ENCODE peak calls at places on chromosomes 13 and 19, in ten cellular contexts. T is ovary, R is transverse colon, I is A549, P is tibial nerve, V is stomach, C is GM12878, G is K562, N is HepG2, S is suprapubic skin. D is an unnamed sample.

GRCh38 chr19:16576690-16577530 is 4.7 kb upstream of the SLC35E1 start:
- DNase-seq in T (no peak), R (no peak), I (no peak), P (no peak), V (no peak), C (no peak), G (no peak), N (no peak), S (no peak), D (peak)

GRCh38 chr13:33116321-33117010 is 100.2 kb downstream of the KL start:
- DNase-seq in T (no peak), R (no peak), I (no peak), P (no peak), V (no peak), C (no peak), G (no peak), N (peak), S (no peak), D (no peak)

GRCh38 chr13:54433511-54434206 is 1405.0 kb downstream of the OLFM4 start:
- DNase-seq in T (no peak), R (no peak), I (no peak), P (no peak), V (peak), C (no peak), G (no peak), N (peak), S (no peak), D (no peak)

GRCh38 chr19:41863209-41863931 is 3.3 kb downstream of the RPS19 start:
- DNase-seq in T (no peak), R (no peak), I (no peak), P (no peak), V (no peak), C (no peak), G (no peak), N (no peak), S (no peak), D (no peak)

GRCh38 chr13:60329221-60329983 is 67.6 kb upstream of the TDRD3 start:
- DNase-seq in T (no peak), R (peak), I (no peak), P (no peak), V (peak), C (peak), G (peak), N (peak), S (no peak), D (peak)

GRCh38 chr13:36918246-36919060 is 1.6 kb downstream of the SMAD9 start:
- DNase-seq in T (no peak), R (no peak), I (no peak), P (no peak), V (no peak), C (no peak), G (no peak), N (no peak), S (no peak), D (no peak)

GRCh38 chr13:80371840-80372509 is 31.0 kb upstream of the SPRY2 start:
- DNase-seq in T (no peak), R (no peak), I (no peak), P (no peak), V (no peak), C (no peak), G (no peak), N (no peak), S (no peak), D (no peak)

GRCh38 chr13:31200636-31200970 is 828 bp downstream of the B3GLCT start:
- DNase-seq in T (peak), R (peak), I (peak), P (no peak), V (peak), C (no peak), G (no peak), N (peak), S (peak), D (peak)

GRCh38 chr19:1526066-1526778 is 2.3 kb downstream of the PLK5 start:
- DNase-seq in T (no peak), R (no peak), I (no peak), P (no peak), V (no peak), C (no peak), G (no peak), N (no peak), S (no peak), D (no peak)

GRCh38 chr19:33620611-33621010 is 1.1 kb upstream of the CHST8 start:
- DNase-seq in T (no peak), R (no peak), I (no peak), P (no peak), V (no peak), C (no peak), G (no peak), N (no peak), S (no peak), D (no peak)

GRCh38 chr19:50293263-50294004 is 35.7 kb downstream of the KCNC3 start:
- DNase-seq in T (no peak), R (no peak), I (no peak), P (no peak), V (no peak), C (no peak), G (no peak), N (no peak), S (no peak), D (no peak)
- H3K4me3 ChIP-seq in T (no peak), R (no peak), I (no peak), P (no peak), V (no peak), C (no peak), G (no peak), N (no peak), S (no peak), D (no peak)

GRCh38 chr13:48928781-48929430 is 46.8 kb upstream of the FNDC3A start:
- DNase-seq in T (no peak), R (no peak), I (no peak), P (no peak), V (no peak), C (no peak), G (no peak), N (peak), S (no peak), D (no peak)
- TF ChIP-seq EP300 in T (no peak), R (no peak), I (no peak), P (no peak), V (no peak), C (no peak), G (no peak), N (no peak), S (no peak), D (no peak)

GRCh38 chr13:99304541-99304940 is 2.7 kb downstream of the GPR183 start:
- DNase-seq in T (no peak), R (no peak), I (no peak), P (no peak), V (no peak), C (no peak), G (no peak), N (no peak), S (no peak), D (no peak)

GRCh38 chr13:99303863-99304521 is 3.2 kb downstream of the GPR183 start:
- DNase-seq in T (no peak), R (peak), I (no peak), P (no peak), V (no peak), C (no peak), G (no peak), N (no peak), S (no peak), D (peak)

GRCh38 chr13:99307648-99308339 is 595 bp upstream of the GPR183 start:
- DNase-seq in T (no peak), R (peak), I (no peak), P (no peak), V (no peak), C (no peak), G (no peak), N (no peak), S (no peak), D (no peak)

GRCh38 chr13:99307247-99307646 is at the start of gene GPR183:
- DNase-seq in T (no peak), R (no peak), I (no peak), P (no peak), V (no peak), C (no peak), G (no peak), N (no peak), S (no peak), D (no peak)

DNA sequence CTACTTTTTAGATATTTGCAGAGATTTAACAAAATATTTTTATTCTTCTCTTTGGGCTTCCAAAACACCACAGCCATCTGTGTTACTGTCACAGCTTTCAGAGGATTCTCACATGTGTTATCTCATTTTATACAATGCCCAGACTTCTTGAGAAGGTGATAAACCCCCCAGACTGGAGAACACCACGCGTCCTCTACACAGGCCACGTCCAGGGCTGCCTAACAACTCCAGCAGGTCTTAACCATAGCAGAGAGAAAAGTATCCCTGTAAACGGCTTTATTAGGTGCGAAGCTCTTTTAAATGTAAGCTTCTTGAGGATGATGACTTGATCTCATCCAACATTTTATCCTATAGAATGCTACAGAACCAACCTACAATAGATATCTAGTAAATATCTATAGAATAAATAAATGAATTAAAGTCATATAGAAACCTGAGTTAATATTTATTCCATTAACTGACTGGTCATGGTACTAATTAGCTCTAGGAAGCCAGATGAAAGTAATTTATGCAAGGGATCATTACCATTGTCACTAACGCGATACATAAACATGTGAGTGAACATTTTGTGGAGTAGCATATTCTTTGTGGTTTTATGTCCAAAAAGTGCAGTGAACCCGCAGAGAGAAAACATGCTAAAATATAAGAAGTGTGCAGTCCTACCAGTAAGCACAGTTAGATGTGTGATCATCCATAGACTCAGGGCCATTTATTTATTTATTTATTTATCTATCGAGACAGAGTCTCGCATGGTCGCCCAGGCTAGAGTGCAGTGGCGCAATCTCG is 1.8 kb downstream of the GPR183 start:
- DNase-seq in T (no peak), R (no peak), I (no peak), P (no peak), V (no peak), C (no peak), G (no peak), N (no peak), S (no peak), D (no peak)
- H3K4me3 ChIP-seq in T (no peak), R (peak), I (no peak), P (no peak), V (peak), C (peak), G (no peak), N (no peak), S (peak), D (no peak)

GRCh38 chr19:15216363-15216762 is 15.6 kb upstream of the NOTCH3 start:
- DNase-seq in T (no peak), R (no peak), I (no peak), P (no peak), V (no peak), C (no peak), G (no peak), N (peak), S (no peak), D (no peak)
- TF ChIP-seq EP300 in T (no peak), R (no peak), I (no peak), P (no peak), V (no peak), C (no peak), G (no peak), N (no peak), S (no peak), D (no peak)

GRCh38 chr19:13979224-13979623 is 26.9 kb downstream of the RFX1 start:
- DNase-seq in T (peak), R (no peak), I (no peak), P (no peak), V (no peak), C (no peak), G (no peak), N (no peak), S (no peak), D (peak)
- H3K4me3 ChIP-seq in T (peak), R (peak), I (no peak), P (peak), V (peak), C (no peak), G (no peak), N (no peak), S (peak), D (peak)

DNA sequence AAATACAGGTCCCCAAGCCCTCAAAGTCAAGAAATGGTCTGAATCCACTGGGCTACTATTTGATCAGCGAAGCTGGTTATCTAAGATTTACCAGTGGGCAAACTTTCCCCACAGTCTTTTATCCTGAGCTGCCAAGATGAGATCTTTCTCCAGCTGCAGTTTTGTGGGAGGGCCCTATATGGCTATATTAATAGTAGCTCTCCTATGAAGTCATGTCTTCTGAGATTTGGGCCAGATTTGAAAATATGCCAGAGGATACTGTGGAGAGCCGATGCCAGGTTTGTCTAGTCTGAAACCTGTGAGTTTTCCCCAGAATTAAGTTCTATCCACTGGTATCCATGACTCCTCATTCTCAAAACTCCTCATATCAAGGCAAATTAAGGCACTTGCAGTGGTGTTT is 173.2 kb downstream of the FLT1 start:
- DNase-seq in T (no peak), R (no peak), I (no peak), P (no peak), V (no peak), C (no peak), G (no peak), N (no peak), S (no peak), D (no peak)
- TF ChIP-seq EP300 in T (no peak), R (no peak), I (no peak), P (no peak), V (no peak), C (no peak), G (no peak), N (no peak), S (no peak), D (no peak)

GRCh38 chr13:51614350-51614786 is 30.1 kb downstream of the WDFY2 start:
- DNase-seq in T (no peak), R (peak), I (no peak), P (no peak), V (no peak), C (peak), G (no peak), N (no peak), S (peak), D (no peak)
- H3K4me3 ChIP-seq in T (no peak), R (no peak), I (no peak), P (no peak), V (no peak), C (peak), G (no peak), N (no peak), S (peak), D (no peak)